ENCODE peak calls at places on chromosomes 13 and 19, in four cellular contexts. G is glutamatergic neuron, X is NCI-H345, M is H7. W is an unnamed sample.

GRCh38 chr19:35142531-35143230 is 374 bp upstream of the FXYD7 start:
- DNase-seq in X (peak), M (peak), G (peak), W (no peak)

GRCh38 chr19:4390017-4390861 is 10.1 kb downstream of the SH3GL1 start:
- DNase-seq in X (peak), M (peak), G (no peak), W (no peak)

GRCh38 chr19:4556574-4557185 is 2.8 kb downstream of the SEMA6B start:
- DNase-seq in M (peak), X (peak), G (peak), W (no peak)

GRCh38 chr13:110525328-110526319 is 35.9 kb downstream of the RAB20 start:
- DNase-seq in G (no peak), X (peak), M (peak), W (no peak)

GRCh38 chr13:40440990-40441820 is 225.2 kb downstream of the FOXO1 start:
- DNase-seq in G (no peak), M (no peak), X (no peak), W (no peak)

GRCh38 chr19:38303517-38304351 is at the start of gene C19orf33:
- DNase-seq in X (no peak), G (no peak), M (peak), W (no peak)

GRCh38 chr19:10688545-10689280 is 12.5 kb upstream of the QTRT1 start:
- DNase-seq in G (no peak), M (peak), X (no peak), W (no peak)

GRCh38 chr13:103931396-103931795 is 865.2 kb upstream of the SLC10A2 start:
- DNase-seq in X (no peak), M (no peak), G (no peak), W (no peak)

GRCh38 chr19:8924283-8924682 is 85.9 kb downstream of the MUC16 start:
- DNase-seq in M (no peak), X (no peak), G (no peak), W (no peak)

GRCh38 chr13:65063753-65064152 is 2166.4 kb downstream of the PCDH9 start:
- DNase-seq in M (no peak), X (peak), G (no peak), W (no peak)

GRCh38 chr13:72774019-72774418 is 7.7 kb downstream of the DIS3 start:
- DNase-seq in X (no peak), G (no peak), M (no peak), W (no peak)

GRCh38 chr13:46844431-46844830 is 47.5 kb upstream of the ESD start:
- DNase-seq in X (no peak), M (no peak), G (no peak), W (no peak)

GRCh38 chr13:29154390-29154789 is 334.3 kb downstream of the MTUS2 start:
- DNase-seq in M (no peak), X (no peak), G (no peak), W (no peak)